ENCODE peak calls at places on chromosomes 16 and 17, in six cellular contexts. R is stimulated activated CD4-positive, alpha-beta T cell treated with anti-CD3 and anti-CD28 coated beads, Interleukin-12 subunit alpha, Interleukin-12 subunit beta, amount 100 ng/mL, for 4 hours; Y is mesothelial cell of epicardium; N is activated naive CD4-positive, alpha-beta T cell treated with anti-CD3 and anti-CD28 coated beads for 36 hours; L is T-helper 1 cell; Q is A549. Z is an unnamed sample.

GRCh38 chr17:82496529-82497434 is 22.8 kb upstream of the FOXK2 start:
- DNase-seq in R (peak; percentile 89), Y (peak; percentile 97), N (peak; percentile 92), L (peak; percentile 92), Q (peak; percentile 96), Z (peak; percentile 96)

GRCh38 chr16:86827521-86827920 is 249.2 kb downstream of the FOXL1 start:
- DNase-seq in R (no peak), Y (no peak), N (no peak), L (no peak), Q (no peak), Z (no peak)

GRCh38 chr17:80263253-80264047 is 2.8 kb downstream of the RNF213 start:
- DNase-seq in R (peak; percentile 77), Y (no peak), N (peak; percentile 95), L (peak; percentile 94), Q (peak; percentile 66), Z (peak; percentile 91)

GRCh38 chr17:2453325-2453724 is 52.5 kb upstream of the MNT start:
- DNase-seq in R (no peak), Y (no peak), N (no peak), L (no peak), Q (no peak), Z (no peak)

GRCh38 chr17:80698297-80698696 is 153.7 kb downstream of the RPTOR start:
- DNase-seq in R (no peak), Y (no peak), N (no peak), L (no peak), Q (no peak), Z (no peak)

GRCh38 chr16:58026139-58026704 is 668 bp downstream of the MMP15 start:
- DNase-seq in R (peak; percentile 21), Y (no peak), N (no peak), L (no peak), Q (peak; percentile 56), Z (peak; percentile 75)

GRCh38 chr17:45429338-45430005 is 3.2 kb downstream of the ARHGAP27 start:
- DNase-seq in R (no peak), Y (no peak), N (no peak), L (no peak), Q (no peak), Z (no peak)

GRCh38 chr16:85354623-85355514 is 242.6 kb upstream of the CIBAR2 start:
- DNase-seq in R (no peak), Y (no peak), N (no peak), L (no peak), Q (no peak), Z (no peak)

GRCh38 chr16:84459941-84460405 is 44.5 kb downstream of the MEAK7 start:
- DNase-seq in R (no peak), Y (no peak), N (no peak), L (no peak), Q (no peak), Z (no peak)

GRCh38 chr17:38893612-38894011 is 23.8 kb downstream of the LASP1 start:
- DNase-seq in R (no peak), Y (no peak), N (no peak), L (peak; percentile 29), Q (no peak), Z (no peak)

GRCh38 chr17:5971969-5972368 is 98.2 kb upstream of the WSCD1 start:
- DNase-seq in R (no peak), Y (no peak), N (no peak), L (no peak), Q (no peak), Z (no peak)

GRCh38 chr17:61411114-61411943 is 11.7 kb downstream of the TBX2 start:
- DNase-seq in R (no peak), Y (peak; percentile 55), N (peak; percentile 42), L (peak; percentile 20), Q (no peak), Z (peak; percentile 83)

GRCh38 chr17:6402258-6402657 is 32.7 kb downstream of the AIPL1 start:
- DNase-seq in R (no peak), Y (no peak), N (no peak), L (no peak), Q (no peak), Z (no peak)

GRCh38 chr16:70689035-70689969 is 3.4 kb upstream of the MTSS2 start:
- DNase-seq in R (no peak), Y (no peak), N (no peak), L (no peak), Q (no peak), Z (no peak)

GRCh38 chr16:53084736-53085538 is 30.1 kb downstream of the CHD9 start:
- DNase-seq in R (no peak), Y (no peak), N (no peak), L (no peak), Q (no peak), Z (no peak)

GRCh38 chr17:62172492-62173291 is 107.6 kb upstream of the MED13 start:
- DNase-seq in R (no peak), Y (no peak), N (no peak), L (no peak), Q (no peak), Z (no peak)

GRCh38 chr17:7830616-7831015 is 3.4 kb upstream of the KDM6B start:
- DNase-seq in R (no peak), Y (no peak), N (no peak), L (no peak), Q (no peak), Z (no peak)

GRCh38 chr16:49748322-49748721 is 107.6 kb downstream of the ZNF423 start:
- DNase-seq in R (no peak), Y (no peak), N (peak; percentile 13), L (no peak), Q (no peak), Z (no peak)

Z was measured in AG08396.